ENCODE peak calls at places on chromosomes 4 and X, in four cellular contexts. M is Panc1, D is coronary artery, A is ascending aorta. T is an unnamed sample.

GRCh38 chrX:135931644-135932487 is 38.4 kb downstream of the SAGE1 start:
- DNase-seq in M (peak), D (no peak), A (no peak), T (no peak)

GRCh38 chrX:39302838-39303237 is 501.6 kb downstream of the MID1IP1 start:
- DNase-seq in M (no peak), D (no peak), A (no peak), T (no peak)

GRCh38 chr4:78519962-78520361 is 31.6 kb upstream of the ANXA3 start:
- DNase-seq in M (no peak), D (no peak), A (no peak), T (no peak)

GRCh38 chr4:40559585-40560465 is 69.8 kb downstream of the RBM47 start:
- DNase-seq in M (no peak), D (no peak), A (no peak), T (no peak)

GRCh38 chrX:925652-926061 is 286.8 kb downstream of the CRLF2 start:
- DNase-seq in M (no peak), D (no peak), A (no peak), T (no peak)

GRCh38 chrX:41785685-41786084 is 61.7 kb downstream of the GPR82 start:
- DNase-seq in M (no peak), D (no peak), A (no peak), T (no peak)

GRCh38 chrX:2550288-2551020 is 49.7 kb upstream of the DHRSX start:
- DNase-seq in M (no peak), D (no peak), A (no peak), T (no peak)

GRCh38 chr4:78379991-78380739 is 171.4 kb upstream of the ANXA3 start:
- DNase-seq in M (no peak), D (no peak), A (no peak), T (no peak)

GRCh38 chr4:153713840-153714239 is 29.8 kb downstream of the TLR2 start:
- DNase-seq in M (no peak), D (no peak), A (no peak), T (no peak)

GRCh38 chr4:75514949-75515612 is 808 bp downstream of the THAP6 start:
- DNase-seq in M (no peak), D (no peak), A (no peak), T (no peak)
- H3K27ac ChIP-seq in M (peak), D (peak), A (peak), T (no peak)

DNA sequence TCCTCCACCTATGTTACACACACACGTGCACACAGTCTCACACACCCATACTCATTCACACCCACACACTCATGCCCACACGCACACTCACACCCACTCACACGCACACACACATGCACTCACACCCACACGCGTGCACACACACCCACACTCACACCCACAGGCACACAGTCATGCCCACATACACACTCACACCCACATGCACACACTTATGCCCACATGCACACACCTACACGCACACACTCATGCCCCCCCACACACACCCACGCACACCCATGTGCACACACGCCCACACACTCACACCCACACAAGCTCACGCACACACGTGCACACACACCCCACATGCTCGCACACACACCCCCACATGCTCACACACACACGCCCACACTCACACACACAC is 140.0 kb downstream of the F11 start:
- DNase-seq in M (no peak), D (no peak), A (no peak), T (no peak)
- H3K27ac ChIP-seq in M (no peak), D (no peak), A (no peak), T (no peak)

GRCh38 chr4:7868892-7869471 is 70.7 kb downstream of the AFAP1 start:
- DNase-seq in M (no peak), D (no peak), A (no peak), T (no peak)
- H3K27ac ChIP-seq in M (peak), D (no peak), A (no peak), T (no peak)

DNA sequence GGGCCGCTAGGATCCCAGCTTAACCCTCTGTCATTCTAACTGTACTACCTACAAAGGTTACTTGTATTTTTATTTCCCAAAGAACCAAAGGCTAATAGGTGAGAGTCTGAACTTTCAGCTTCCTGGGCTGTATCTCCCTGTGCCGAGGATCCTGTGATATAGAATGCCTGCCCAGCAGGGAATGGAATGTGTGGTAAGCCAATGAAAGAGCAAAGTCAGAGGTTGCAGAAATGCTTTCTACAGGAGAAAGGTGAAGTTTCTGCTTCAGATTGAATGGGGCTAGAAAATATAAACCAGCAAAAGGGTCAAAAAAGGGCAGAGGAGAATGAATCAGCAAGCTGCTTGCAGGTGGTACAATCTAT is 146.2 kb downstream of the DCTD start:
- DNase-seq in M (no peak), D (no peak), A (no peak), T (peak)
- H3K27ac ChIP-seq in M (no peak), D (no peak), A (no peak), T (no peak)

GRCh38 chr4:1994935-1995334 is 13.8 kb downstream of the NELFA start:
- DNase-seq in M (no peak), D (peak), A (no peak), T (no peak)

GRCh38 chr4:1996866-1997611 is 11.7 kb downstream of the NELFA start:
- DNase-seq in M (no peak), D (no peak), A (no peak), T (no peak)

GRCh38 chr4:1993169-1993516 is 15.6 kb downstream of the NELFA start:
- DNase-seq in M (no peak), D (peak), A (no peak), T (no peak)

GRCh38 chr4:1997712-1998111 is 11.1 kb downstream of the NELFA start:
- DNase-seq in M (no peak), D (peak), A (no peak), T (no peak)

DNA sequence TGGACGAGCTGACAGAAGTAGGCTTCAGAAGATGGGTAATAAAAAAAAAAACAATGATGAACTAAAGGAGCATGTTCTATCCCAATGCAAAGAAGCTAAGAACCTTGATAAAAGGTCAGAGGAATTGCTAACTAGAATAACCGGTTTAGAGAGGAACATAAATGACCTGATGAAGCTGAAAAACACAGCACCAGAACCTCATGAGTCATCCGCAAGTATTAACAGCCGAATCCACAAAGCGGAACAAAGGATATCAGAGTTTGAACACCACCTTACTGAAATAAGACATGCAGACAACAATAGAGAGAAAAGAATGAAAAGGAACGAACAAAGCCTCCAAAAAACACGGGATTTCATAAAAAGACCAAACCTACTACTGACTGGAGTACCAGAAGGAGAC is 10.5 kb downstream of the NELFA start:
- DNase-seq in M (no peak), D (no peak), A (no peak), T (no peak)
- H3K27ac ChIP-seq in M (no peak), D (no peak), A (no peak), T (no peak)

DNA sequence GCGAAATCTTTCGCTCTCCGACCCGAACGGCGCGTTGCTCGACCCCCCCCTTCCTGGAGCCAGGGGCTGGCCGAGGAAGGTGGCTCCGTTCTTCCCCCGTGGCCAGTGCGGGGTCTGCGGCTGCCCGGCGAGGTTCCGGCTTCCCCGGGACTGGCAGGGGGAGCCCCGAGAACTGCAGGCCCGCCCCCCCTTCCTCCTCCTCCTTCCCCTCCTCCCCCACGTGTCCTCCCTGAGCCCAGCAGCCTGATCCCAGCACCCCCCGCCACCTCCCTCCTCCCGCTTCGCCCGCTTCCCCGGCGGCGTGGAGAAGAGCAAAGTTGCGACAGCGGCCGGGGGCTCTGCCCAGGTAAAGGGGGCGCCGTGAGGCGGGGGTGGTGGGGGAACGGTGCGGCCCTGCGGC is 2.4 kb upstream of the BCORL1 start:
- DNase-seq in M (no peak), D (no peak), A (no peak), T (no peak)
- H3K27ac ChIP-seq in M (no peak), D (peak), A (peak), T (no peak)

GRCh38 chr4:19034089-19034488 is 1012.5 kb upstream of the LCORL start:
- DNase-seq in M (no peak), D (no peak), A (no peak), T (no peak)

GRCh38 chr4:19026281-19026680 is 1004.7 kb upstream of the LCORL start:
- DNase-seq in M (no peak), D (no peak), A (no peak), T (no peak)

GRCh38 chr4:19030048-19030447 is 1008.5 kb upstream of the LCORL start:
- DNase-seq in M (no peak), D (no peak), A (no peak), T (no peak)

GRCh38 chr4:19025031-19025430 is 1003.5 kb upstream of the LCORL start:
- DNase-seq in M (no peak), D (no peak), A (no peak), T (no peak)

GRCh38 chr4:19030536-19030935 is 1009.0 kb upstream of the LCORL start:
- DNase-seq in M (no peak), D (no peak), A (no peak), T (no peak)
- H3K27ac ChIP-seq in M (no peak), D (no peak), A (no peak), T (no peak)

DNA sequence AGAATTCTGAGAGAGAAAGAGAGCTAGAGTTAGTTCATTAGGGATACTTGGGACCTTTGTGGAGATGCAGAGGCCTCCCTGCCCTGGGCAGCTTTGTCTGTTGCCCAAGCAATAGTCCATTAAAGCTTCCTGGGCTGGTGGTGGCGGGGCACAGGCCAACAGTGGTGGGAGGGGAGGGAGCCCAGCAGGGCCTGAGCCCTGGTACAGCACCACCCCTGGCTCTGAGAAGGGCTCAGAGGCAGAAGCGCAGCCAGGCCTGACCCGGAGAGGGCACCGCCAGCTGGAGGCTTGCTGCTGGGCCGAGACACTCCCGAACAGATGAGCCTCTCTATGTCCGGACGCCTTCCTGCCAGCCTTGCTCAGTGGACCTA is 65.3 kb downstream of the EFNB1 start:
- DNase-seq in M (no peak), D (no peak), A (no peak), T (no peak)
- H3K27ac ChIP-seq in M (no peak), D (peak), A (peak), T (no peak)

T was measured in iPS DF 6.9.